ENCODE peak calls at places on chromosomes 6 and 20, in seven cellular contexts. W is activated T-cell treated with anti-CD3 and anti-CD28 coated beads for 1 hour, O is germinal center, V is esophagus squamous epithelium, F is HT1080, J is Right ventricle myocardium superior, Z is HCEC 1CT. Y is an unnamed sample.

GRCh38 chr20:14582855-14583254 is 245.4 kb upstream of the FLRT3 start:
- DNase-seq in W (no peak), O (no peak), V (no peak), F (peak), J (no peak), Z (peak), Y (no peak)

GRCh38 chr6:135673671-135674309 is 176.2 kb upstream of the AHI1 start:
- DNase-seq in W (no peak), O (no peak), V (no peak), F (peak), J (no peak), Z (no peak), Y (no peak)

GRCh38 chr20:59322813-59323469 is 22.5 kb downstream of the EDN3 start:
- DNase-seq in W (no peak), O (no peak), V (no peak), F (peak), J (no peak), Z (no peak), Y (no peak)

GRCh38 chr6:91895592-91895991 is 1308.7 kb upstream of the MAP3K7 start:
- DNase-seq in W (no peak), O (no peak), V (no peak), F (peak), J (no peak), Z (no peak), Y (no peak)

GRCh38 chr20:21125072-21125848 is 622 bp upstream of the KIZ start:
- DNase-seq in W (no peak), O (no peak), V (no peak), F (peak), J (peak), Z (peak), Y (peak)

GRCh38 chr6:135667694-135668455 is 170.3 kb upstream of the AHI1 start:
- DNase-seq in W (no peak), O (no peak), V (no peak), F (peak), J (peak), Z (peak), Y (no peak)

GRCh38 chr6:74805841-74806696 is 399.8 kb downstream of the COL12A1 start:
- DNase-seq in W (no peak), O (no peak), V (no peak), F (no peak), J (no peak), Z (no peak), Y (no peak)

GRCh38 chr20:14264869-14265268 is 72.5 kb downstream of the FLRT3 start:
- DNase-seq in W (no peak), O (no peak), V (no peak), F (peak), J (no peak), Z (peak), Y (no peak)

GRCh38 chr6:2581611-2582010 is 169.1 kb downstream of the MYLK4 start:
- DNase-seq in W (no peak), O (no peak), V (no peak), F (no peak), J (no peak), Z (no peak), Y (no peak)

GRCh38 chr6:28635547-28636158 is 110.0 kb downstream of the GPX5 start:
- DNase-seq in W (no peak), O (no peak), V (no peak), F (no peak), J (no peak), Z (no peak), Y (no peak)

Y was measured in progenitor cell of endocrine pancreas.